ENCODE peak calls at places on chromosomes 4 and X, in four cellular contexts. I is A549, G is iPS DF 6.9, M is endodermal cell. T is an unnamed sample.

GRCh38 chrX:15143050-15143824 is 126.6 kb downstream of the ASB9 start:
- DNase-seq in I (peak), G (no peak), M (peak), T (peak)

GRCh38 chrX:38313190-38313589 is 14.1 kb downstream of the RPGR start:
- DNase-seq in I (no peak), G (no peak), M (no peak), T (no peak)

GRCh38 chr4:123072060-123072459 is 149.7 kb upstream of the NUDT6 start:
- DNase-seq in I (no peak), G (no peak), M (no peak), T (no peak)

GRCh38 chrX:41684940-41685339 is 3.8 kb upstream of the GPR34 start:
- DNase-seq in I (no peak), G (no peak), M (no peak), T (no peak)

GRCh38 chrX:140503714-140504351 is 1.0 kb downstream of the SOX3 start:
- DNase-seq in I (no peak), G (no peak), M (peak), T (no peak)

GRCh38 chr4:138035781-138036258 is 206.3 kb downstream of the SLC7A11 start:
- DNase-seq in I (peak), G (peak), M (peak), T (no peak)

GRCh38 chr4:150402968-150403367 is 179.0 kb upstream of the MAB21L2 start:
- DNase-seq in I (no peak), G (no peak), M (peak), T (peak)

GRCh38 chr4:75696036-75696435 is 22.8 kb upstream of the G3BP2 start:
- DNase-seq in I (no peak), G (no peak), M (no peak), T (peak)

GRCh38 chr4:38488891-38489861 is 174.8 kb upstream of the KLF3 start:
- DNase-seq in I (no peak), G (no peak), M (peak), T (no peak)

GRCh38 chrX:35016051-35016450 is 73.5 kb downstream of the FAM47B start:
- DNase-seq in I (no peak), G (no peak), M (no peak), T (no peak)

GRCh38 chr4:151921811-151922210 is 161.0 kb upstream of the GATB start:
- DNase-seq in I (no peak), G (no peak), M (no peak), T (no peak)

GRCh38 chr4:1550122-1551070 is 133.7 kb downstream of the FAM53A start:
- DNase-seq in I (no peak), G (no peak), M (no peak), T (no peak)

GRCh38 chr4:184937745-184938144 is 80.5 kb upstream of the HELT start:
- DNase-seq in I (no peak), G (no peak), M (no peak), T (no peak)

GRCh38 chr4:140944539-140944938 is 188.4 kb upstream of the TBC1D9 start:
- DNase-seq in I (no peak), G (no peak), M (no peak), T (no peak)

GRCh38 chr4:157886650-157887049 is 286.2 kb downstream of the GASK1B start:
- DNase-seq in I (no peak), G (no peak), M (no peak), T (no peak)

GRCh38 chr4:161577604-161578301 is 586.0 kb downstream of the FSTL5 start:
- DNase-seq in I (no peak), G (no peak), M (no peak), T (no peak)

GRCh38 chr4:72893354-72894066 is 176.0 kb downstream of the COX18 start:
- DNase-seq in I (no peak), G (no peak), M (no peak), T (no peak)
- H3K27ac ChIP-seq in I (no peak), G (no peak), M (no peak), T (no peak)

GRCh38 chrX:31340587-31340986 is 268.7 kb upstream of the FTHL17 start:
- DNase-seq in I (no peak), G (no peak), M (no peak), T (no peak)

GRCh38 chrX:31333181-31333831 is 261.5 kb upstream of the FTHL17 start:
- DNase-seq in I (no peak), G (no peak), M (no peak), T (no peak)

GRCh38 chrX:31337332-31337731 is 265.5 kb upstream of the FTHL17 start:
- DNase-seq in I (no peak), G (no peak), M (no peak), T (no peak)

GRCh38 chrX:31334997-31335396 is 263.2 kb upstream of the FTHL17 start:
- DNase-seq in I (no peak), G (no peak), M (no peak), T (no peak)

GRCh38 chrX:31336419-31336818 is 264.6 kb upstream of the FTHL17 start:
- DNase-seq in I (no peak), G (no peak), M (no peak), T (no peak)
- H3K4me3 ChIP-seq in I (no peak), G (no peak), M (no peak), T (no peak)

GRCh38 chrX:70168238-70169188 is 8.8 kb upstream of the DGAT2L6 start:
- DNase-seq in I (peak), G (no peak), M (peak), T (no peak)
- H3K27ac ChIP-seq in I (peak), G (no peak), M (no peak), T (no peak)

GRCh38 chr4:40931238-40931637 is 181.5 kb downstream of the NSUN7 start:
- DNase-seq in I (no peak), G (no peak), M (no peak), T (no peak)
- H3K4me3 ChIP-seq in I (no peak), G (no peak), M (no peak), T (no peak)

GRCh38 chr4:183335369-183335940 is 13.2 kb upstream of the CLDN24 start:
- DNase-seq in I (peak), G (no peak), M (no peak), T (no peak)
- H3K27ac ChIP-seq in I (peak), G (no peak), M (no peak), T (no peak)

DNA sequence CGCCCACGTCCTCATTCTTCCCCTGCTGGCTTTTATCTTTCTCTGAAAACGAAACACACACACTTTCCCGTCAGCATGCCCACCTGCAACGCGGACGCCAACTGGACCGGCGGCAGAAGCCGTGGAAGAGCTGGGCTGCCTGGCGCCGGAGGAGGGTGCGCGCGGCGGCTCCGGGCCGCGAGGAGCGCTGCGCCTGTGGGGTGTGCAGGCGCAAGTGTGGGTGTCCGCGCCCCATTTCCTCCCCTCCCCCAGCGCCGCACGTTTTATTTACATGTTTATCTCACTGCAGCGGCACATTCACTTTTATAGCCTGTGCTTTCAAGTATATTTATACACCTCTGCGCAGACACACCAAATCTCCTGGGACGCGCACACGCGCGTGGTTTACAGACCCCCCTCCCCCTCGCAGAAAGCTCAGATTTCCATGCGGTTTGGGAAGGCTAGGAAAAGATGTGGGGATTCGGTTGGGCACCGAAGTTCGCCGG is 1.5 kb downstream of the PITX2 start:
- DNase-seq in I (no peak), G (no peak), M (no peak), T (no peak)
- H3K4me3 ChIP-seq in I (no peak), G (peak), M (peak), T (no peak)

GRCh38 chrX:114472788-114473187 is 111.1 kb upstream of the HTR2C start:
- DNase-seq in I (no peak), G (no peak), M (no peak), T (no peak)
- H3K27ac ChIP-seq in I (no peak), G (no peak), M (no peak), T (no peak)

DNA sequence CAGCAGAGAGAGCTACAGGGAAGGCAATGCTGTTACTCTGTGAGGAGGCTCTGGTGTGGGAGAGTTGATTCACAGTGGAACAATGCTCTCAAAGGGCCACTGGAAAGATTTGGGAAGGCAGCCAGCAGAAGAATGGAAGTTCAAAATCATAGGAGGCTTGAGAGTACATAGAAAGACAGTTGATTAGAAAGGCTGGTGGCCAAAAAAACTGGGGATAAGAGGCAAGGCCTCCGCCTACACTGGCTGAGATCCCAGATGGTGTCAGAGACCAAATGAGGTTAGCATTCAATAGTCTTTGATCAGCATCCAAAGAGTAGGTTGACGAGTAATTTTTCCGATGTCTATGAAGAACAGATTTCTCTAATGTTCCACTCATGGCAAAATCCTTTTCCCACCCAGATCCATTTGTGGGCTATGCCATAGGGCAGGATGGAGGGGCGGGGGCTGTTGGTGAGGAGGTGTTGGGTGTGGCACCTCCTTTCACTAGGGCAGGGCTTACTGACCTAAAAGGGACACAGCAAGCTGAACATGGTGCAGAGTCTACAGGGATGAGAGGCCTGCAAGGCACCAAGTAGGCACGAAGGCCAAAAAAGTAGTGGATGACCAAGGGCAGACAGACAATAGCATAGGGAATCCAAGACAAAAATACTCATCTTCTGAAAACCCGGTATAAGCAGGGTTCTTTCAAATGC is 15.1 kb downstream of the TEC start:
- DNase-seq in I (no peak), G (no peak), M (no peak), T (no peak)
- H3K4me3 ChIP-seq in I (no peak), G (no peak), M (no peak), T (no peak)

DNA sequence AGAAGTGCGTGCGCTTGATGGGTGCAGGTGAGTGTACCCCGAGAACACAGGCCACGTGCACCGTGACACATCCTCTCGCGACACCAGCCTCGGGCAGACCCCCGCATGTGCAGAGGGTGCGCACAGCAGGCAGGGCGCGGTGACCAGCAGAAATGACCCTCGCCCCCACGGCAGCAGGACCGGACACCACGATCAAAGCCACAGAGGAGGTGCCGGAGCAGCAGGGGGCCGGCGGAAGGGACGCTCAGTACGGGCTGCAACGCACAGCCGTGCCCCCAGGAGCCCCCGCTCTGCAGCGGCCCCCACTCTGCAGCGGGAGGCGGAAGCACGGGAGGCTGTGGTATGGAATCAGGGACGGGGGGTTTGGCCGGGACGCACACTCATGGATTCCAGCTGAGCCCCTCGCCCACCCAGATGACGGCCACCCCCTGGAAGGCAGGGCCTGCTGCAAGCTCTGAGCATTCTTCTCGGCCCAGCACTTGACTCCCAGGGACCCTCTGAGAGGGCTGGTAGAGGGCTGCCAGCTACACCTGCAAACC is 17.1 kb downstream of the PPP2R3B start:
- DNase-seq in I (no peak), G (no peak), M (no peak), T (no peak)
- H3K27ac ChIP-seq in I (no peak), G (no peak), M (no peak), T (no peak)

DNA sequence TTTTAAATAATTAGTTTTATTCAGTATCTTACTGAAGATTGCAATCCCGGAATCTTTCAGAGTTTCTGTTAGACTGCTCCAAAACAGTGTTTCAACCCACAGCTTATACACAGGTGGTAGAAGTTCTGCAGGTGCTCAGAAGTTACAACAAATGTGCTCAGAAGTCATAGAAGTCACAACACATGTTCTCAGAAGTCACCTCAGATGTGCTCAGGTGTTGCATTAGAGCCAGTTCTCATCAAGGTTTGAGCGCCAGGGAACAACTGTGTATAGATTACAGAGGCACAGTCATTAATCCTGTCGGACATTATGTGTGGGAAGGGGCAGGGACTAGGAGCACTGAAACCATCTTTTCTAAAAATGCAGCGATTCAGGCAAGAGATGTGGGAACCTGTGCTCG is 124.5 kb downstream of the ARSF start:
- DNase-seq in I (no peak), G (no peak), M (no peak), T (no peak)
- H3K4me3 ChIP-seq in I (no peak), G (no peak), M (no peak), T (no peak)

T was measured in naive thymus-derived CD4-positive, alpha-beta T cell.